ENCODE peak calls at places on chromosomes 7 and 10, in eight cellular contexts. F is ovary, M is endothelial cell of umbilical vein, Z is NB4, T is lower leg skin, B is sigmoid colon, S is esophagus muscularis mucosa, I is thyroid gland. D is an unnamed sample.

GRCh38 chr7:67402280-67402679 is 405.6 kb downstream of the TYW1 start:
- DNase-seq in F (no peak), M (no peak), Z (no peak), T (no peak), B (no peak), S (no peak), I (no peak), D (no peak)

GRCh38 chr7:70416611-70417010 is 715.3 kb upstream of the GALNT17 start:
- DNase-seq in F (no peak), M (no peak), Z (peak; percentile 28), T (no peak), B (no peak), S (no peak), I (no peak), D (no peak)

GRCh38 chr7:36535866-36536664 is 146.4 kb downstream of the ANLN start:
- DNase-seq in F (no peak), M (no peak), Z (no peak), T (no peak), B (no peak), S (no peak), I (no peak), D (no peak)

GRCh38 chr7:30315589-30315988 is 31.2 kb downstream of the ZNRF2 start:
- DNase-seq in F (no peak), M (no peak), Z (no peak), T (no peak), B (no peak), S (no peak), I (no peak), D (no peak)

GRCh38 chr7:146772581-146772980 is 656.0 kb downstream of the CNTNAP2 start:
- DNase-seq in F (no peak), M (no peak), Z (peak; percentile 47), T (no peak), B (no peak), S (no peak), I (no peak), D (no peak)

GRCh38 chr10:68010426-68010825 is 64.7 kb downstream of the HERC4 start:
- DNase-seq in F (no peak), M (no peak), Z (no peak), T (no peak), B (no peak), S (no peak), I (no peak), D (no peak)

GRCh38 chr10:132918264-132918616 is 24.1 kb downstream of the CFAP46 start:
- DNase-seq in F (no peak), M (no peak), Z (no peak), T (no peak), B (peak; percentile 27), S (no peak), I (no peak), D (no peak)

GRCh38 chr7:105439174-105439893 is 50.6 kb upstream of the SRPK2 start:
- DNase-seq in F (no peak), M (peak; percentile 92), Z (peak; percentile 30), T (peak; percentile 7), B (no peak), S (no peak), I (peak; percentile 17), D (peak; percentile 17)

GRCh38 chr10:24097771-24098207 is 111.1 kb upstream of the KIAA1217 start:
- DNase-seq in F (no peak), M (no peak), Z (no peak), T (no peak), B (no peak), S (no peak), I (peak; percentile 88), D (no peak)

GRCh38 chr7:1314021-1314907 is 81.6 kb downstream of the UNCX start:
- DNase-seq in F (no peak), M (no peak), Z (no peak), T (no peak), B (peak; percentile 57), S (no peak), I (no peak), D (peak; percentile 9)

GRCh38 chr10:96910488-96911395 is 78.6 kb downstream of the LCOR start:
- DNase-seq in F (no peak), M (peak; percentile 64), Z (peak; percentile 71), T (no peak), B (no peak), S (no peak), I (no peak), D (no peak)

GRCh38 chr7:31816810-31817209 is 129.8 kb downstream of the PPP1R17 start:
- DNase-seq in F (no peak), M (no peak), Z (no peak), T (no peak), B (no peak), S (no peak), I (no peak), D (no peak)

GRCh38 chr10:29980084-29980483 is 79.3 kb downstream of the JCAD start:
- DNase-seq in F (peak; percentile 70), M (no peak), Z (no peak), T (no peak), B (no peak), S (no peak), I (no peak), D (peak; percentile 43)

GRCh38 chr10:62422068-62422590 is 48.0 kb downstream of the ZNF365 start:
- DNase-seq in F (no peak), M (no peak), Z (peak; percentile 11), T (no peak), B (no peak), S (no peak), I (no peak), D (no peak)

GRCh38 chr7:2444476-2444875 is 31.7 kb downstream of the GRIFIN start:
- DNase-seq in F (no peak), M (no peak), Z (no peak), T (no peak), B (peak; percentile 74), S (no peak), I (no peak), D (no peak)

GRCh38 chr7:32034052-32034451 is 36.2 kb downstream of the PDE1C start:
- DNase-seq in F (no peak), M (no peak), Z (no peak), T (no peak), B (no peak), S (no peak), I (no peak), D (no peak)

GRCh38 chr7:48182736-48183369 is 11.6 kb downstream of the ABCA13 start:
- DNase-seq in F (no peak), M (peak; percentile 46), Z (no peak), T (no peak), B (no peak), S (no peak), I (no peak), D (no peak)

GRCh38 chr10:96229568-96230030 is 41.8 kb downstream of the BLNK start:
- DNase-seq in F (peak; percentile 54), M (peak; percentile 49), Z (peak; percentile 81), T (peak; percentile 89), B (peak; percentile 81), S (no peak), I (peak; percentile 86), D (peak; percentile 84)

GRCh38 chr7:107964510-107964909 is 38.5 kb downstream of the LAMB1 start:
- DNase-seq in F (no peak), M (no peak), Z (no peak), T (no peak), B (no peak), S (no peak), I (no peak), D (no peak)

GRCh38 chr7:150959739-150960734 is 18.1 kb downstream of the KCNH2 start:
- DNase-seq in F (no peak), M (no peak), Z (peak; percentile 91), T (no peak), B (no peak), S (no peak), I (no peak), D (no peak)

GRCh38 chr7:2602736-2603387 is 28.9 kb upstream of the TTYH3 start:
- DNase-seq in F (no peak), M (no peak), Z (no peak), T (no peak), B (no peak), S (no peak), I (no peak), D (no peak)

DNA sequence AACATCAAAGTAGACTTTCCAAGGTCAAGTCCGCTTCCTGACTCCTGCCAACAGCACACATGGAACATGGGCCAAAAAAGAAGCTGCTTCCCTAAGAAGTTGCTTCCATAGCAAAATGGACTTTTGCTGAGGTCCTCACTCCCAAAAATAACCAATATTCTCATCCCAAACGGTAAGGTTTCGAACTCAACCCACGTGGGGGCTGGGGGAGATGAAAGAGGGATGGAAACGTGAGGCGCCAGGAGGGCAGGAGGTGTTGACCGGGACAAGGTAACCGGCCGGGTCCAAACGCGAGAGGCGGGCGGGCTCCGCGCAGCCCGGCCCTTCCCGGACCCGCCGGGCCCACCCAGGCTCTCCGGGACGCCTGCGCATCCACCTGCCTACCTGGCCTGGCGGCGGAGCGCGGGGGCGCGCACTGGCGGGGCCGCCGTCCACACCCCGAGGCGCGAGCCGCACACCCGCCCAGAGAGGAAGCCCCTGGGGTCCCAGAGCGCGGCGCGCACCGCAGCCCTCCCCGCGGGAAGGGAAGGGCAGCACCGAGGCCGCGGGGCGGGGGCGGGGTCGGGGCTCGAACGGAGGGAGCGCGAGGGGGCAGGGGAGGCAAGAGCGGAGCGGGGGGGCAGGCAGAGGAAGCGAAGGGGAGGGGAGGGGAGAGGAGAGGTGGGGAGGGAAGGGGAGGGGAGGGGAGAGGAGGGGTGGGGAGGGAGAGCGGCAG is 740 bp downstream of the LMBR1 start:
- DNase-seq in F (peak; percentile 72), M (peak; percentile 21), Z (peak; percentile 87), T (peak; percentile 92), B (peak; percentile 75), S (no peak), I (peak; percentile 48), D (peak; percentile 47)
- TF ChIP-seq POLR2A in F (no peak), M (no peak), Z (no peak), T (no peak), B (no peak), S (no peak), I (no peak), D (no peak)

GRCh38 chr10:11949152-11949551 is 93.5 kb downstream of the UPF2 start:
- DNase-seq in F (no peak), M (no peak), Z (no peak), T (no peak), B (no peak), S (no peak), I (no peak), D (no peak)
- H3K4me3 ChIP-seq in F (no peak overlapping the region), M (no peak overlapping the region), Z (no peak overlapping the region), T (no peak overlapping the region), B (no peak overlapping the region), S (no peak overlapping the region), I (no peak overlapping the region), D (no peak overlapping the region)

DNA sequence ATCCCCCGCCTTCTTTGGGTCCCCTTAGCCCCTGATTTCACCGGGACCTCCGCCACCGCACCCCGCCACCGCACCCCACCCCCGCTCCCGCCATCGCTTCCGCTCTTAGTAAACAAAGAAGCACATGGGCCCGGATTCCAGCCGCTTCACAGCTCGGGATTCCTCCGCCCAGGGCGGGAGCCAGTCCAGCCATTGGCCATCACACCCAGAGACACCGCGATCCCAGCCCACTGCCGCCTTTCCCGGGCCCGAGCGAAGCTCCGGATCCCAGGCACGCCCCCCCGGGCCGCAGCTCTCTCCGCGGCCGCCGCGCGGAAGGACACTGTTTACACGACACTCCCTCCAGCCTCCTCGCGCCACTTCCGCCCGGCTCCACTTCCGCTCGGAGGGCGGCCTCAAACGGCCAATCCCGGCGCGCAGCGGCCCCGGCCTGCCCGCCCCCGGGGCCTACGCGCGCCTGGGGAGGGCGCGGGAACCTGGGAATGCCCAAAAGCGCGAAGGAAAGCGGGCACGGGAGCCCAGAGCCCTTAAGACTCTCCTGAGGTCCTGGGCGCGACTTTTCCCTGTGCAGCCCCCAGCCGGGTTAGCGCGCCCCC is 679 bp downstream of the MCM7 start:
- DNase-seq in F (peak; percentile 98), M (peak; percentile 97), Z (peak; percentile 98), T (peak; percentile 98), B (peak; percentile 97), S (peak; percentile 97), I (peak; percentile 94), D (peak; percentile 93)
- TF ChIP-seq POLR2A in F (peak; percentile 34), M (no peak), Z (no peak), T (no peak), B (no peak), S (no peak), I (no peak), D (no peak)

GRCh38 chr7:140085447-140085846 is 22.7 kb upstream of the PARP12 start:
- DNase-seq in F (no peak), M (no peak), Z (no peak), T (no peak), B (no peak), S (no peak), I (no peak), D (no peak)
- H3K4me3 ChIP-seq in F (no peak overlapping the region), M (no peak overlapping the region), Z (no peak overlapping the region), T (no peak overlapping the region), B (no peak overlapping the region), S (no peak overlapping the region), I (no peak overlapping the region), D (no peak overlapping the region)